ENCODE peak calls at places on chromosomes 2 and 18, in four cellular contexts. H is uterus; B is adipocyte; O is CD8-positive, alpha-beta T cell. W is an unnamed sample. For H3K9me3 and H3K27me3, the result is how much of the 10 kb centered on the place peaks cover.

GRCh38 chr2:37711831-37712230 is 40.4 kb upstream of the CDC42EP3 start:
- DNase-seq in H (no peak), B (peak), O (no peak), W (no peak)

GRCh38 chr2:173750332-173750731 is 214.8 kb downstream of the SP3 start:
- DNase-seq in H (no peak), B (peak), O (no peak), W (no peak)

GRCh38 chr2:37625156-37625555 is 46.3 kb downstream of the CDC42EP3 start:
- DNase-seq in H (no peak), B (no peak), O (no peak), W (no peak)

GRCh38 chr2:66925128-66925527 is 472.0 kb upstream of the ETAA1 start:
- DNase-seq in H (no peak), B (no peak), O (no peak), W (no peak)

GRCh38 chr2:199405241-199405640 is 52.5 kb downstream of the SATB2 start:
- DNase-seq in H (no peak), B (peak), O (no peak), W (no peak)

GRCh38 chr18:68262697-68263293 is 452.1 kb downstream of the TMX3 start:
- DNase-seq in H (no peak), B (peak), O (no peak), W (no peak)

GRCh38 chr18:13241083-13241892 is 22.7 kb downstream of the LDLRAD4 start:
- DNase-seq in H (peak), B (no peak), O (peak), W (peak)

GRCh38 chr2:75424936-75425619 is 135.7 kb downstream of the EVA1A start:
- DNase-seq in H (no peak), B (peak), O (no peak), W (no peak)

GRCh38 chr2:181122601-181123000 is 142.2 kb downstream of the UBE2E3 start:
- DNase-seq in H (no peak), B (no peak), O (no peak), W (no peak)

GRCh38 chr2:174554514-174555119 is 43.0 kb downstream of the WIPF1 start:
- DNase-seq in H (no peak), B (no peak), O (no peak), W (no peak)

GRCh38 chr18:74512321-74513053 is 16.3 kb downstream of the CNDP2 start:
- DNase-seq in H (no peak), B (no peak), O (no peak), W (peak)

GRCh38 chr2:217142649-217143266 is 282.9 kb upstream of the TNP1 start:
- DNase-seq in H (no peak), B (no peak), O (no peak), W (no peak)

GRCh38 chr2:239845968-239846367 is 179.2 kb downstream of the NDUFA10 start:
- DNase-seq in H (no peak), B (no peak), O (no peak), W (no peak)
- H3K9me3 ChIP-seq in H (under half), B (under half), O (under half), W (under half)

GRCh38 chr18:56062931-56063330 is 474.9 kb upstream of the TCF4 start:
- DNase-seq in H (no peak), B (no peak), O (no peak), W (no peak)
- H3K27me3 ChIP-seq in H (under half), B (under half), O (under half), W (under half)

DNA sequence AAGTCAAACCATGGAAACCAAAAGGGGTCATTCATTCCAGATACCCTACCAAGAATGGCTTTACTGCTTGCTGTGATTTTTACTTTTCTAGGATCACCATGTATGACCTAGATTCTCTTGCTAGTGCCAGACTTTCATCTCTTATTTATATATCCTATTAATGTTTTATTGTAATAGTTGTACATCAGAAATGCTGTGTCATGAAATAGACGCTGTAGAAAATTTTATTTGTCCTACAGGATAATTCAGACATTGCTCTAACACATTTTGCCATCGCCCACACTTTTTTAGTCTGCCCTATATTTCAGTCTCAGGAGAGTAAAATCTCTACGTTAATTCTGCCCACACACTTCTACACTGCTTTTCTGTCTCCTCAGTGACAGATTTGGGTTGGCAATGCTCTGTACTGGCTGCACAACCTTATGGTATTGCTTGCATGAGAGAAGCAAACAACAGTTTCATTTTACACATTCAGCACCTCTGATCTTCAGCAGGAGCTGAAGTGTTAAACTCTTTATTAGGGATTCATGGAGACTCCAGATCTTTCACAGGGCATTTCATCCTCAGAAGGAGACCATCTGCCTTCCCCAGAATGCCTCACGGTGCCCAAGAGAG is 871.8 kb upstream of the CHAC2 start:
- DNase-seq in H (no peak), B (no peak), O (no peak), W (no peak)
- H3K9me3 ChIP-seq in H (under half), B (under half), O (under half), W (under half)

GRCh38 chr2:161243873-161244272 is 64.4 kb upstream of the PSMD14 start:
- DNase-seq in H (no peak), B (no peak), O (no peak), W (no peak)
- H3K27me3 ChIP-seq in H (under half), B (under half), O (under half), W (under half)

DNA sequence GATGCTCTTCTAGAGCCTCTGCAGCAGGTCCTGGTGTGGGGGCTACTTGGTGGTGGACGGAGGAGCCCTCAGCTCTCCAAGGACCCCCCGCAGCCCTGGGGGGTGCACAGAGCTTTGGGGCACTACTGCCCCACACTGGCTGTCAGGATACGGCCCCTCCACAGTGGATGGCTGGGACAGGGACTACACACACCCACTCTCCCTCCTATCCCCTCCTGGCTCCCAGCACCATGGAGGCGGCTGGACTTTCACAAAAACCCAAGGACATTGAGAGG is 12.6 kb downstream of the GPR35 start:
- DNase-seq in H (no peak), B (no peak), O (peak), W (no peak)
- H3K9me3 ChIP-seq in H (under half), B (under half), O (under half), W (under half)

DNA sequence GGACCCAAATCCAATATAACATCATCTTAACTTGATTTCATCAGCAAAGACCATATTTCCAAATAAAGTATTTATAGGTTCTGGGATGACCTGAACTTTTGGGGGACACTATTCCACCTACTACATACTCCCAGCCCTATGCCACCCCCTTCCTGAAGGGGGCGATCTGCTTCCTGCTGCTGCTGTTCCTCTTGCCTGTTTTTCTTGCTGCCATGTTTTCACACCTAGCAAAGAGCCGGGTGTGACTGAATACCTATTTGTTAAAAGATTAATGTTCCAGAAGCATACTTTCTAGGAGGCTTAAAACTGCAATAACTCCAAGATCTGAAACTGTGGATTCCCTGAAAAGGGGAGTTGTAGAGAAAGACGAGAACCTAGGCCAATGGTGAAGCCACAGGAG is 89.7 kb downstream of the ICOS start:
- DNase-seq in H (no peak), B (no peak), O (no peak), W (no peak)
- H3K27me3 ChIP-seq in H (under half), B (under half), O (under half), W (under half)

GRCh38 chr2:6845312-6845711 is 20.4 kb downstream of the CMPK2 start:
- DNase-seq in H (no peak), B (peak), O (no peak), W (no peak)
- H3K9me3 ChIP-seq in H (under half), B (half or more), O (under half), W (half or more)

DNA sequence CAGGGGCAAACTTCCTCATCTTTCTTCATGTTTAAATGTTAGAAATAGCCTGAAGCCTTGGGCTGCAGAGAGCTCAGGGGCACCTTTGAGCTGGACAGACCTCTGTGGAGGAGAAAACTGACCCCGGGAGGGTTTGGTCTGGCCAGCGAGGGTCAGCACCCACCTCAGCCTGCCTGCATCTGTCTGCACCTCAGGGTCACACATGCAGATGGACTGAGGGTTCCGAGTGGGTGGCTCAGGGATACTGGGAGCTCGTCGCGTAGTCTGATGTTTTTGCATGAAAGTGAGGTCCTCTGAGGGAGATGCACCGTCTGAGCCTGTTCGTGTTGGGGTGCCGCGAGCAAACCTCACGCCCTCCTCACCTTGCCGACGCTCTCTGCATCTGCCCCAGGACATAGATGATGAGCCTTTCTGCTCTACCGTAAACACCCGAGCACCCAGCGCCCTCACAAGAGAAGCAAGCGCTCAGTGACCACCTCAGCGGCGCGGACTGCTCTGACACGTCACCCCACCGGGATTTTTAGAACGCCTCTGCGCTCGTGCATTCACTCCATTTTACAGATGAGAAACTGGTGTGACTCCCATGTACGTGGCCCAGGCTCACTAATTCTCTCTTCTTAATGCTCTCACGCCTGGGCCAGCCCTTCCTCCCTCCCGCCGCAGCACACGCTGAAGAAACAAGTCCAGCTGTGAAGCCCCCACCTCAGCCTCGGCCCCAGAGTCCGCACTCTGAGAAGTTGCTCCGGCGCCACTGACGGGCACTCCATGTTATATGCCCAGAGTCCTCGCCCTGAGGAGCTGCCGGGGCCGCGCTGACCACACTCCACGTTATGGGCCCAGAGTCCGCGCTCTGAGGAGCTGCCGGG is 9.5 kb downstream of the KCNG2 start:
- DNase-seq in H (no peak), B (no peak), O (no peak), W (no peak)
- H3K27me3 ChIP-seq in H (under half), B (under half), O (under half), W (under half)

DNA sequence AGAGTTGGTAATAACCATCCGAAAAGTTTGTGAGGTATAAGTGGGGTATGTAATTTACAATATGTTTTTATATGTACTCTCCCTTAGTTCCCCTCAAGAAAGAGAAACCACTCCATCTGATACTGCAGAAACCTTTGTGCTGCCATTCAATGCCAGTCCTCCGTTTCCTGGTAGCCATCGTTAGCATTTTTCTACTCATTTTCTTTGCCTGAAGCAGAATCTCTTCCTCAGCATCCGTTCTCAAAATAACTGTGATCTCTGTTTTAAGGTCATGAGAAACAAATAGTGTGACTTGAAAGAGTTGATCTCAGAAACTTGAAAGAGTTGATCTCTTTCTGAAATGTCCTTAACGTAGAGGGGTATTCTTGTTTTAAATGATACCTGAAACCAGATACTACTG is 996 bp downstream of the PTCD3 start:
- DNase-seq in H (no peak), B (peak), O (no peak), W (no peak)
- H3K9me3 ChIP-seq in H (under half), B (under half), O (under half), W (under half)

GRCh38 chr2:219252084-219252483 is 959 bp upstream of the TUBA4B start:
- DNase-seq in H (no peak), B (no peak), O (no peak), W (peak)

GRCh38 chr2:219252900-219253752 is at the start of gene TUBA4B:
- DNase-seq in H (no peak), B (peak), O (peak), W (peak)

GRCh38 chr2:219253753-219254589 is at the start of gene TUBA4A:
- DNase-seq in H (peak), B (peak), O (peak), W (peak)

GRCh38 chr2:219252570-219252899 is 508 bp upstream of the TUBA4B start:
- DNase-seq in H (no peak), B (no peak), O (peak), W (no peak)

GRCh38 chr2:219254590-219255219 is 987 bp upstream of the TUBA4A start:
- DNase-seq in H (no peak), B (no peak), O (peak), W (no peak)
- H3K27me3 ChIP-seq in H (under half), B (under half), O (under half), W (under half)

W was measured in tibial artery.